ENCODE peak calls at places on chromosomes 4 and X, in seven cellular contexts. B, I, H, U, Y, A and J are unnamed samples.

GRCh38 chr4:101527186-101527585 is 179.9 kb upstream of the PPP3CA start:
- DNase-seq in B (no peak), I (no peak), H (no peak), U (no peak), Y (no peak), A (no peak), J (no peak)

GRCh38 chrX:151789179-151789800 is 54.7 kb downstream of the CNGA2 start:
- DNase-seq in B (no peak), I (no peak), H (peak), U (peak), Y (no peak), A (peak), J (no peak)

GRCh38 chr4:140754918-140755810 is 1.0 kb downstream of the TBC1D9 start:
- DNase-seq in B (no peak), I (no peak), H (no peak), U (no peak), Y (no peak), A (no peak), J (no peak)

GRCh38 chrX:43551590-43551989 is 104.5 kb upstream of the MAOA start:
- DNase-seq in B (no peak), I (no peak), H (peak), U (no peak), Y (no peak), A (no peak), J (peak)

GRCh38 chrX:11097920-11098319 is 13.2 kb upstream of the HCCS start:
- DNase-seq in B (no peak), I (no peak), H (no peak), U (no peak), Y (no peak), A (no peak), J (no peak)

GRCh38 chr4:8073206-8073863 is 85.3 kb downstream of the ABLIM2 start:
- DNase-seq in B (no peak), I (no peak), H (no peak), U (no peak), Y (no peak), A (peak), J (no peak)

GRCh38 chr4:136355970-136356369 is 1176.3 kb downstream of the PCDH18 start:
- DNase-seq in B (no peak), I (no peak), H (no peak), U (no peak), Y (no peak), A (no peak), J (no peak)

GRCh38 chr4:82705169-82705568 is 93.4 kb downstream of the SCD5 start:
- DNase-seq in B (no peak), I (no peak), H (no peak), U (no peak), Y (no peak), A (no peak), J (no peak)

GRCh38 chrX:9888953-9889470 is 78.1 kb upstream of the CLDN34 start:
- DNase-seq in B (no peak), I (no peak), H (no peak), U (no peak), Y (no peak), A (no peak), J (no peak)

GRCh38 chr4:25466966-25467697 is 90.1 kb downstream of the ANAPC4 start:
- DNase-seq in B (no peak), I (no peak), H (peak), U (no peak), Y (no peak), A (no peak), J (no peak)

GRCh38 chr4:55303818-55304217 is 42.2 kb upstream of the SRD5A3 start:
- DNase-seq in B (no peak), I (no peak), H (peak), U (no peak), Y (no peak), A (no peak), J (peak)

GRCh38 chr4:71257761-71258160 is 81.1 kb upstream of the SLC4A4 start:
- DNase-seq in B (no peak), I (no peak), H (no peak), U (no peak), Y (no peak), A (no peak), J (no peak)

GRCh38 chr4:24237709-24238108 is 346.6 kb downstream of the DHX15 start:
- DNase-seq in B (no peak), I (no peak), H (no peak), U (no peak), Y (no peak), A (no peak), J (no peak)

GRCh38 chr4:147741190-147741788 is 9.4 kb downstream of the ARHGAP10 start:
- DNase-seq in B (no peak), I (no peak), H (peak), U (no peak), Y (no peak), A (no peak), J (no peak)

GRCh38 chr4:10007436-10007740 is 13.9 kb downstream of the SLC2A9 start:
- DNase-seq in B (no peak), I (no peak), H (no peak), U (no peak), Y (no peak), A (no peak), J (no peak)

DNA sequence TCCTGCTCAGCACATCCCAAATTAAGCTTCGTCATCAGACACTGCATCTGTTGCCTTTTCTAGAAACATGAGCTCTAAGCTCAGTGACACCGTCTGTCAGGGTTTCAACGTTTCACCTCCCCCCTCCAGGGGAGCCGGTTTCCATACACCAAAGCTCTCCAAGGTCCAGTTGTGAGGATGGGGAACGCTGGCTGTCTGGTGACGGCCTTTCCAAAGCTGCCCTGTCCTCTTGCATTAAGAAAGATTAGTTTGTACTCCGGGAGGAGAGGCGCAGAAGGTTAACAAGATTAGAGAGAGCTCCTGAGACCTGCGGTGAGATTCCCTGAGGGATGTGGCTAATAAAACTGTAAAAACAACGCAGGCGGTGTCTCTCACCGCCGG is 43.2 kb downstream of the ASMT start:
- DNase-seq in B (no peak), I (peak), H (no peak), U (no peak), Y (no peak), A (no peak), J (no peak)
- H3K4me3 ChIP-seq in B (no peak), I (no peak), H (no peak), U (no peak), Y (no peak), A (no peak), J (no peak)

GRCh38 chrX:28625223-28625622 is 38.0 kb downstream of the IL1RAPL1 start:
- DNase-seq in B (peak), I (no peak), H (no peak), U (no peak), Y (no peak), A (no peak), J (no peak)
- H3K4me3 ChIP-seq in B (no peak), I (no peak), H (no peak), U (no peak), Y (no peak), A (no peak), J (no peak)

GRCh38 chrX:1527457-1527856 is 9.5 kb downstream of the P2RY8 start:
- DNase-seq in B (no peak), I (no peak), H (no peak), U (no peak), Y (no peak), A (no peak), J (no peak)
- H3K4me3 ChIP-seq in B (no peak), I (no peak), H (no peak), U (no peak), Y (no peak), A (no peak), J (no peak)

GRCh38 chr4:184389978-184390518 is 84.3 kb downstream of the IRF2 start:
- DNase-seq in B (peak), I (no peak), H (no peak), U (no peak), Y (no peak), A (no peak), J (no peak)
- H3K4me3 ChIP-seq in B (no peak), I (no peak), H (no peak), U (no peak), Y (no peak), A (no peak), J (no peak)

GRCh38 chr4:51831133-51831532 is 11.8 kb upstream of the DCUN1D4 start:
- DNase-seq in B (no peak), I (peak), H (peak), U (no peak), Y (peak), A (peak), J (peak)
- H3K4me3 ChIP-seq in B (no peak), I (no peak), H (no peak), U (no peak), Y (no peak), A (no peak), J (no peak)